ENCODE peak calls at places on chromosomes 3 and 15, in four cellular contexts. C is NB4, J is sigmoid colon, A is body of pancreas. E is an unnamed sample.

GRCh38 chr3:73228000-73228399 is 166.5 kb downstream of the EBLN2 start:
- DNase-seq in C (no peak), J (no peak), A (no peak), E (no peak)

GRCh38 chr15:39565851-39566250 is 15.0 kb upstream of the THBS1 start:
- DNase-seq in C (no peak), J (no peak), A (no peak), E (no peak)

GRCh38 chr15:55859681-55860080 is 116.7 kb upstream of the PRTG start:
- DNase-seq in C (no peak), J (no peak), A (no peak), E (no peak)

GRCh38 chr3:150267288-150267687 is 140.8 kb upstream of the TSC22D2 start:
- DNase-seq in C (no peak), J (no peak), A (no peak), E (no peak)

GRCh38 chr3:177345049-177345972 is 148.0 kb upstream of the TBL1XR1 start:
- DNase-seq in C (peak), J (peak), A (peak), E (peak)

GRCh38 chr3:66075281-66075680 is 36.6 kb upstream of the MAGI1 start:
- DNase-seq in C (no peak), J (no peak), A (no peak), E (no peak)

GRCh38 chr3:65178703-65179102 is 490.9 kb upstream of the ADAMTS9 start:
- DNase-seq in C (no peak), J (no peak), A (no peak), E (no peak)

GRCh38 chr3:115254492-115255196 is 107.6 kb upstream of the ZBTB20 start:
- DNase-seq in C (no peak), J (peak), A (no peak), E (no peak)

GRCh38 chr15:99961011-99961441 is 227.8 kb upstream of the LYSMD4 start:
- DNase-seq in C (peak), J (peak), A (peak), E (no peak)

GRCh38 chr3:52061116-52061910 is 4.9 kb upstream of the DUSP7 start:
- DNase-seq in C (no peak), J (no peak), A (no peak), E (no peak)

GRCh38 chr3:112253301-112253971 is 40.6 kb downstream of the SLC9C1 start:
- DNase-seq in C (no peak), J (no peak), A (no peak), E (no peak)

GRCh38 chr15:66798426-66799061 is 96.5 kb downstream of the SMAD6 start:
- DNase-seq in C (no peak), J (no peak), A (no peak), E (no peak)

GRCh38 chr3:143443851-143444331 is 324.3 kb downstream of the CHST2 start:
- DNase-seq in C (peak), J (peak), A (peak), E (peak)

GRCh38 chr3:107117922-107118576 is 259.2 kb upstream of the CCDC54 start:
- DNase-seq in C (peak), J (no peak), A (peak), E (no peak)

GRCh38 chr3:188270423-188270972 is 116.5 kb downstream of the LPP start:
- DNase-seq in C (peak), J (no peak), A (no peak), E (no peak)

GRCh38 chr3:32239638-32240550 is 1.4 kb downstream of the CMTM8 start:
- DNase-seq in C (peak), J (no peak), A (peak), E (peak)

GRCh38 chr3:156987946-156988345 is 161.8 kb downstream of the LEKR1 start:
- DNase-seq in C (no peak), J (no peak), A (no peak), E (no peak)

GRCh38 chr15:62035256-62035908 is 24.9 kb downstream of the VPS13C start:
- DNase-seq in C (no peak), J (no peak), A (no peak), E (no peak)

GRCh38 chr3:150497956-150498355 is 48.3 kb downstream of the SERP1 start:
- DNase-seq in C (peak), J (no peak), A (no peak), E (no peak)

GRCh38 chr3:150825192-150825915 is 62.4 kb upstream of the SIAH2 start:
- DNase-seq in C (no peak), J (no peak), A (no peak), E (no peak)

GRCh38 chr3:144791034-144791433 is 819.4 kb downstream of the DIPK2A start:
- DNase-seq in C (no peak), J (no peak), A (no peak), E (no peak)

GRCh38 chr3:56812749-56813655 is 11.3 kb upstream of the ARHGEF3 start:
- DNase-seq in C (no peak), J (no peak), A (no peak), E (no peak)

GRCh38 chr3:126372413-126373145 is 15.4 kb upstream of the KLF15 start:
- DNase-seq in C (no peak), J (peak), A (peak), E (no peak)

GRCh38 chr3:125591116-125591755 is 4.1 kb downstream of the OSBPL11 start:
- DNase-seq in C (no peak), J (no peak), A (peak), E (no peak)

GRCh38 chr15:64466408-64467116 is 6.2 kb downstream of the ZNF609 start:
- DNase-seq in C (no peak), J (no peak), A (no peak), E (no peak)

GRCh38 chr3:144524531-144524930 is 552.9 kb downstream of the DIPK2A start:
- DNase-seq in C (no peak), J (no peak), A (no peak), E (no peak)

GRCh38 chr15:88401972-88402656 is 65.1 kb downstream of the MRPL46 start:
- DNase-seq in C (peak), J (no peak), A (no peak), E (peak)

GRCh38 chr3:49706456-49707112 is 12.9 kb downstream of the AMIGO3 start:
- DNase-seq in C (no peak), J (no peak), A (no peak), E (no peak)

GRCh38 chr3:190831225-190831624 is 31.3 kb downstream of the GMNC start:
- DNase-seq in C (no peak), J (no peak), A (no peak), E (no peak)

GRCh38 chr3:189820365-189820720 is 189.2 kb downstream of the TP63 start:
- DNase-seq in C (peak), J (no peak), A (no peak), E (no peak)

GRCh38 chr3:183313331-183313730 is 60.3 kb downstream of the B3GNT5 start:
- DNase-seq in C (no peak), J (no peak), A (no peak), E (no peak)

GRCh38 chr15:70299931-70300858 is 202.5 kb upstream of the TLE3 start:
- DNase-seq in C (no peak), J (no peak), A (no peak), E (peak)

GRCh38 chr15:78065284-78065872 is 12.1 kb downstream of the TBC1D2B start:
- DNase-seq in C (peak), J (peak), A (peak), E (peak)

GRCh38 chr3:185176756-185177359 is 24.0 kb upstream of the C3orf70 start:
- DNase-seq in C (peak), J (no peak), A (peak), E (peak)

GRCh38 chr15:92801774-92802464 is 98.2 kb upstream of the CHD2 start:
- DNase-seq in C (peak), J (peak), A (peak), E (peak)

GRCh38 chr3:138049157-138049919 is 39.4 kb downstream of the CLDN18 start:
- DNase-seq in C (no peak), J (no peak), A (no peak), E (no peak)

GRCh38 chr3:105688821-105689220 is 180.0 kb downstream of the CBLB start:
- DNase-seq in C (no peak), J (no peak), A (no peak), E (no peak)

GRCh38 chr3:105691053-105691452 is 177.8 kb downstream of the CBLB start:
- DNase-seq in C (no peak), J (no peak), A (no peak), E (no peak)

GRCh38 chr3:105691633-105692032 is 177.2 kb downstream of the CBLB start:
- DNase-seq in C (no peak), J (no peak), A (no peak), E (no peak)

DNA sequence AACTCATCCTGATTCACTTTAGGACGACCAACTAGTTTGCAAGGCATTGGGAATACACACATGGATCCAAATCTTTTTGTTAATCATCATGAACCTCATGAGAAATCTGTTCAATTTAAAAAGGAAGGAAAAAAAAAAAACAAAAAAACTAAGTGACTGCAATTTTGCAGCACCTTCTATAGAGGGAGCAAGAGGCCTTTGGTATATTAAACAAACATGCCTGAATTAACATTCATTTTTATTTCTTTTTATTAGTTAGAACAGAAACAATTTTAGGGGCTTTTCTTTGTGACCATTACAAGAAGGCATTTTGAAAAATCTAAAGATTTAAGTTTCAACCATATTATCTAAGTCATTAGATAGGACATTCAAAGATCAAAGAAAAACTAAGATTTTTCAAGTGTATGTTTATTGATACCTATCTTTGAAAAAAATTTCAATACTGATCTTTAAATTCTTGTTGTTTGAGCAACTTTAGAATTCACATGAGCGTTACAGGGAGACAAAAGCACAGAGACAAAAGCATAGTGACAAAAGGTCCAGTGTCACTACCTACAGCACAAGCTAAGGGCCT is 182.4 kb downstream of the CBLB start:
- DNase-seq in C (peak), J (no peak), A (no peak), E (no peak)
- TF ChIP-seq POLR2A in C (no peak), J (no peak), A (no peak), E (no peak)

DNA sequence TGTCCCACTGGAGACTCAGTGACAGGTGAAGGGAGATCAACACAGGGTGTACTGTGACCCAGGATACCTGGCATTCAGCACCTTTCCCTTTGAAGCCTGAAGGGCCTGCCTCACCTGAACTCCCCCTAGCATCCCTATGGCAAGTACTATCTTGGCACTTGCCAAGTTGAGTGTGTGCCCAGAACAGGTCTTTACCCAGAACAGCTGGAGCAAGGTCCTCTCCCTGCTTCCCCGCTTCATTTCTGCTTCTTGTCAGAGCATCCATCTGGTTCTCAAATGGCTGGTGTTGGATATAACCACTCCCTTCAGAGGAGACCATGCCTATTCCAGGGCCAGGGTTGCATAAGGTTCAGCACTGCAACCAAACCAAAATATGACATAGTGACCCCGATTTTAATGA is 73.0 kb downstream of the FAM43A start:
- DNase-seq in C (no peak), J (no peak), A (no peak), E (no peak)
- TF ChIP-seq POLR2A in C (no peak), J (no peak), A (no peak), E (no peak)

GRCh38 chr3:16178628-16178988 is 4.1 kb downstream of the GALNT15 start:
- DNase-seq in C (no peak), J (no peak), A (no peak), E (no peak)
- TF ChIP-seq POLR2A in C (no peak), J (no peak), A (no peak), E (no peak)

DNA sequence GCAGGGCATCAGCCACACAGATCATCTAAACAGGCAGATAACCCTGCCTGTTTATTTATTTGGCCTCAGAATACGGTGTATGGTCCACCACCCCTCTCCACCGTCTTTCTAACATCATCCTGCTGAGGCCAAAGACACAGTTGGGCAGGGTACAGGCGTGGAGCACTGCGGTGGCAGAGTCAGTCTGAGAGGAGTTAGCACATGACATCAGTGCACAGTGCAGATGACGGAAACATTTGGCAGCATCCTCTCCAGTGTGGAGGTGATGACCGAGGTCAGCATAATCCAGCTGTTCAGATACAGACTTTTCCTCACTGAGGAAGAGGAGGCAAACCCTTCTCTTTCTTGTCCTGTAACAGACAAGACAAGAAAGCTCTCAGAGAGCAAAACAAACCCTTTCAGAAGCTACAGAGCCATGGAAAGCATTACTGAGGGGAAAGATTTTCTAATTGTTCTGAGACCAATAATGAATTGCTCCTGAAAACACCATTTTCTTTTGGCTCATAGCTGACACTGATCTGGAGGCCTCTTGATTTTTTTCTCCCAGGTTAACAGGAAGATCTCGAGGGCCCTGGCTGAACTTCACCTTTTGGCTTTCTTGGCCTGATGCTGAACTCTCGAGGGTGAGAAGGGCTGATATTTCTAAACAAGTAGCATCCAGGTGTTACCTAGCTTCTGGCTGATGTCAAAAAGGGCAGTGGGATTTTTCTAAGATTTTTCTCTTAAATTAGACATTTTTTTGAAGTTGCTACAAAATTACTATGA is 20.1 kb upstream of the NFKBIZ start:
- DNase-seq in C (no peak), J (peak), A (peak), E (peak)
- TF ChIP-seq POLR2A in C (no peak), J (no peak), A (no peak), E (peak)

GRCh38 chr3:101827211-101828174 is 21.8 kb upstream of the NFKBIZ start:
- DNase-seq in C (peak), J (peak), A (peak), E (peak)
- TF ChIP-seq POLR2A in C (no peak), J (peak), A (peak), E (peak)

GRCh38 chr3:180911876-180912303 is 580 bp upstream of the FXR1 start:
- DNase-seq in C (no peak), J (no peak), A (no peak), E (no peak)

GRCh38 chr3:180913582-180914404 is 1.3 kb downstream of the FXR1 start:
- DNase-seq in C (no peak), J (no peak), A (no peak), E (no peak)

GRCh38 chr3:180909369-180910127 is 2.9 kb upstream of the FXR1 start:
- DNase-seq in C (no peak), J (no peak), A (no peak), E (no peak)

GRCh38 chr3:180910823-180911222 is 1.6 kb upstream of the FXR1 start:
- DNase-seq in C (no peak), J (no peak), A (no peak), E (no peak)

DNA sequence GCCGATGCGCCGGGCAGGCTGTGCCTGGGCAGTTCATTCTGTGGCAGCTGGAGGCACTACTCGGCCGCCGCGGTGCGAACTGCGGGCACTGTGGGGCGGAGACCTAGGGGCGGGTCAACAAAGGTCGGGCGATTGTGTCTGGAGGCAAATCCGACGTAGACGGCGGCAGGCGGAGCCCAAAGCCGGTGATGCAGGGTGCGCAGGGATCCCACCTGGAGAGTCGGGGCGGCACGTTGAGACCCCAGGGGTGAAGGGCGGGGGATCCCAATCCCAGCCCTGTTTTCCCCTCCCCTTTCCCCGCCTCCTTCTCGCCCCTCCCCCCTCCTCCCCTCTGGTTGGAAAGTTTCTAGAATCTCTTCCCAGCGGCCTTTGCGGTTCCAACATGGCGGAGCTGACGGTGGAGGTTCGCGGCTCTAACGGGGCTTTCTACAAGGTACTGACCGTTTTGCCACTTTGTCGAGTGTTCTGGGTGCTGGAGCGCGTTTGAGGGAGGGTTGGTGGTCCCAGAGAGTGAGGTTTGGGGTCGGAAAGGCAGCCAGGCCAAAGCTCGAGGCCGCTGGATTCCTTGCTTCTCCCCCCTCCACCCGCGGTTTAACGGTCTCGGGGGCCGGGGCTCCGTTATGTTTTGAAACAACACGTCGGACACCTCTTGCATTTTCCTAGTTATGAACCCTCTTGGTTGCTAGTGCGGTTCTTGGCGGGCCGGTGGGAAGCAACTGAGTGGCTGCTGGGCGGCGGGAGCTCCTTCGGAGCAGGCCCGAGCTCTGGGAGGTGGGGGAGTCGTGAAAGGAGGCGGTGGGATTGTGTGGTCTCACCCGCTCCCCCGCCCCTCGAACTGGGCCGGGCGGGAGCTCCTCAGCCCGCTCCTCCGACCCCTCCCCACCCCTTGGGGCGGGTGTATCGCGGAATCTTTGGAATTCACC is at the start of gene FXR1:
- DNase-seq in C (peak), J (peak), A (peak), E (peak)
- TF ChIP-seq POLR2A in C (peak), J (peak), A (peak), E (peak)